ENCODE peak calls at places on chromosome 18, in six cellular contexts. E is IMR-90, R is H9, H is H1, V is neuronal stem cell, O is mesenchymal stem cell. G is an unnamed sample.

GRCh38 chr18:57908092-57908491 is 105.0 kb upstream of the ATP8B1 start:
- DNase-seq in E (no peak), R (no peak), H (no peak), V (no peak), O (no peak), G (no peak)

GRCh38 chr18:55384551-55385275 is 203.3 kb downstream of the TCF4 start:
- DNase-seq in E (peak), R (peak), H (peak), V (no peak), O (peak), G (no peak)

GRCh38 chr18:40676676-40677075 is 1278.4 kb upstream of the PIK3C3 start:
- DNase-seq in E (peak), R (no peak), H (no peak), V (no peak), O (no peak), G (no peak)

GRCh38 chr18:28514699-28515098 is 337.8 kb upstream of the CDH2 start:
- DNase-seq in E (no peak), R (no peak), H (no peak), V (no peak), O (no peak), G (no peak)

GRCh38 chr18:36464126-36464651 is 166.7 kb downstream of the FHOD3 start:
- DNase-seq in E (peak), R (no peak), H (no peak), V (no peak), O (no peak), G (peak)

GRCh38 chr18:68499141-68499540 is 215.8 kb downstream of the TMX3 start:
- DNase-seq in E (no peak), R (no peak), H (no peak), V (no peak), O (no peak), G (peak)

GRCh38 chr18:41940506-41941215 is 14.4 kb upstream of the PIK3C3 start:
- DNase-seq in E (peak), R (peak), H (peak), V (no peak), O (peak), G (peak)

GRCh38 chr18:27312853-27313252 is 127.7 kb upstream of the CHST9 start:
- DNase-seq in E (no peak), R (no peak), H (no peak), V (no peak), O (no peak), G (no peak)

GRCh38 chr18:46772396-46772795 is 15.5 kb upstream of the ST8SIA5 start:
- DNase-seq in E (no peak), R (peak), H (no peak), V (no peak), O (no peak), G (no peak)

GRCh38 chr18:2874765-2875164 is 28.0 kb downstream of the EMILIN2 start:
- DNase-seq in E (no peak), R (no peak), H (no peak), V (no peak), O (no peak), G (no peak)

GRCh38 chr18:8813621-8814020 is 108.3 kb downstream of the MTCL1 start:
- DNase-seq in E (peak), R (no peak), H (no peak), V (no peak), O (no peak), G (no peak)
- H3K27ac ChIP-seq in E (peak), R (no peak), H (no peak), V (no peak), O (peak), G (no peak)

DNA sequence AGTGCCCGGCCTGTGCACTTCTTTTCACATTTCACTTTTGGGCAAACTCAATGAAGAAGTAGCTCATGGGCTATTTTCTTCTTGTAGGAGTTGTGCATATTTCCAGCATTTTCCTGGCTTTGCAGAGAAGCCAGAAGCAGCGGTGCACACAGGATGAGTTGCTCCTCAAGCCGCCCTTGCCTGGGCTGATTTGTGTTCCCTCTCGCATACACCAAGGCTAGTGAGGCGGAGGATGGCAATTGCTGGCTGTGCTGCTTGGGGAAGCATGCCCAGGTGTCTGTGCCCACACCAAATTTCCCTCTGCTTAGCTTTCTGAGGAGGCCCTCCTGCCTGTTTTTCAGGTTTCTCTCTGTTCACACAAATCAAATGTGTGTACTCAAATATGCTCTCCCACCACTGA is 85.4 kb upstream of the TMEM200C start:
- DNase-seq in E (no peak), R (peak), H (no peak), V (no peak), O (no peak), G (no peak)
- H3K23ac ChIP-seq in E (no peak), R (no peak), H (no peak), V (no peak), O (no peak), G (no peak)

DNA sequence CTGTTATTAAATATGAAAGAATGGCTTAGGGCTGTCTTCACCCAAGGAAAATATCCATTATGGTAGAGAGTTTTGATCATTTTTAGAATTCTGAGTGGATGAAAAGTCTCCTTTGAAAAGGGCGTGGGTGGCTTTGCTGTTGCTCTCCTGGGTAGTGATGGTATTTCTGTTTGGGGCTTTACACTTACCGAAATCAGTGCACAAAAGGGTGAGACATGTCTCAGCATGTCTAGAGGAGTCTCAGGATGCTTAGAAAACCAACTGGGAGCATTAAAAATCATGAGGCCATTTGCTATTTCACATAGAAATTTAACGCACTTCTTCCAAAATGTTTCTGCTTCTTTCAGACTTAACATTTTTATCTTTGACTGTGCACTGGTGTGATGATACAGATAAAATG is 49.6 kb downstream of the ZCCHC2 start:
- DNase-seq in E (no peak), R (no peak), H (no peak), V (no peak), O (no peak), G (no peak)
- H4K91ac ChIP-seq in E (no peak), R (no peak), H (no peak), V (no peak), O (no peak), G (no peak)

GRCh38 chr18:10543277-10543676 is 17.4 kb downstream of the NAPG start:
- DNase-seq in E (peak), R (no peak), H (no peak), V (no peak), O (peak), G (no peak)

GRCh38 chr18:10544093-10544748 is 18.4 kb downstream of the NAPG start:
- DNase-seq in E (no peak), R (no peak), H (no peak), V (no peak), O (no peak), G (no peak)

GRCh38 chr18:10546557-10547300 is 20.9 kb downstream of the NAPG start:
- DNase-seq in E (no peak), R (no peak), H (no peak), V (no peak), O (no peak), G (no peak)
- H3K27ac ChIP-seq in E (no peak), R (no peak), H (no peak), V (no peak), O (no peak), G (no peak)

DNA sequence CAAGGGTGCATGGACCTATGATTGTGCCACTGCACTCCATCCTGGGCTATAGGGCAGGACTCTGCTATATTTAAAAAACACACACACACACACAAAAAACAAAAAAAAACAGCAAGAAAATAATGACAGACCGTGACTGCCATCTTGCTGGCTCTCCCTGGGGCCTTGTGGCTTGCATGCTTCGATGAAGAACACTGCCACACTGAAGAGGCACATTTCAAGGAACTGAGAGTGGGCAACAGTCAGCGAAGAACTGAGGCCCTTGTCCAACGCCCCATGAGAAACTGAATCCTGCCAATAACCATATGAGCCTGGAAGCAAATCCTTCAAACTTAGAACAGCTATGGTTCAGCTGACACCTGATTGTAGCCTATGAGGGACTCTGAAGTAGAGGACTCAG is 158.1 kb downstream of the CCBE1 start:
- DNase-seq in E (no peak), R (no peak), H (no peak), V (no peak), O (no peak), G (no peak)
- H3K23ac ChIP-seq in E (no peak), R (no peak), H (no peak), V (no peak), O (no peak), G (no peak)

DNA sequence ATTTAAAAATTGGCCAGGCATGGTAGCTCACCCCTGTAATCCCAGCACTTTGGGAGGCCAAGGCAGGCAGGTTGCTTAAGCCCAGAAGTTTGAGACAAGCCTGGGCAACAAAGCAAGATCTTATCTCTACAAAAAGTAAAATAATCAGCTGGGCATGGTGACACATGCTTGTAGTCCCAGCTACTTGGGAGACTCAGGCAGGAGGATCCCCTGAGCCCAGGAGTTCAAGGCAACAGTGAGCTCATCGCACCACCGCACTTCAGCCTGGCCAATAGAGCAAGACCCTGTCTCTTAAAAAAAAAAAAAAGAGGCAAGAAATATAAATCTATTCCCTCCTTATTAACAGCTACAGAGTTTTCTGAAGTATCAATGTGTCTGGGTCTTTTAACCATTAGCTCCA is 51.9 kb downstream of the ESCO1 start:
- DNase-seq in E (no peak), R (no peak), H (no peak), V (no peak), O (no peak), G (peak)
- H4K91ac ChIP-seq in E (no peak), R (no peak), H (no peak), V (no peak), O (no peak), G (no peak)

GRCh38 chr18:362914-363295 is 95.1 kb upstream of the THOC1 start:
- DNase-seq in E (no peak), R (no peak), H (no peak), V (no peak), O (peak), G (no peak)

GRCh38 chr18:363327-364115 is 95.7 kb upstream of the THOC1 start:
- DNase-seq in E (peak), R (no peak), H (no peak), V (no peak), O (peak), G (no peak)

GRCh38 chr18:361100-361732 is 93.4 kb upstream of the THOC1 start:
- DNase-seq in E (no peak), R (no peak), H (no peak), V (no peak), O (no peak), G (no peak)

GRCh38 chr18:360676-361075 is 92.8 kb upstream of the THOC1 start:
- DNase-seq in E (no peak), R (no peak), H (no peak), V (no peak), O (no peak), G (no peak)

GRCh38 chr18:361941-362913 is 94.4 kb upstream of the THOC1 start:
- DNase-seq in E (peak), R (peak), H (no peak), V (no peak), O (peak), G (peak)
- H3K27ac ChIP-seq in E (no peak), R (no peak), H (no peak), V (no peak), O (peak), G (no peak)

GRCh38 chr18:62346327-62347090 is 21.4 kb downstream of the TNFRSF11A start:
- DNase-seq in E (no peak), R (no peak), H (no peak), V (no peak), O (no peak), G (no peak)
- H3K23ac ChIP-seq in E (no peak), R (no peak), H (no peak), V (no peak), O (no peak), G (no peak)